ENCODE peak calls at places on chromosomes 3 and 15, in seven cellular contexts. B, R, V, L, X, N and Q are unnamed samples.

GRCh38 chr3:43581343-43581742 is 40.5 kb downstream of the ANO10 start:
- DNase-seq in L (no peak), V (no peak), X (peak), R (no peak), N (no peak), B (no peak), Q (no peak)

GRCh38 chr3:157174265-157174615 is 14.3 kb upstream of the CCNL1 start:
- DNase-seq in X (peak), L (peak), R (no peak), B (no peak), N (peak), V (no peak), Q (peak)

GRCh38 chr3:192422998-192423349 is 304.4 kb downstream of the FGF12 start:
- DNase-seq in B (no peak), N (no peak), V (peak), R (no peak), L (no peak), X (peak), Q (peak)

GRCh38 chr3:18098960-18099587 is 326.1 kb downstream of the SATB1 start:
- DNase-seq in X (no peak), V (peak), R (no peak), L (no peak), B (no peak), N (no peak), Q (peak)

GRCh38 chr3:185631108-185631507 is 45.0 kb downstream of the SENP2 start:
- DNase-seq in X (peak), V (peak), B (no peak), R (no peak), N (no peak), L (no peak), Q (no peak)

GRCh38 chr3:111901617-111902016 is 42.6 kb downstream of the PHLDB2 start:
- DNase-seq in R (no peak), X (no peak), L (no peak), B (no peak), N (no peak), V (no peak), Q (no peak)

GRCh38 chr15:45116482-45117326 is 2.6 kb downstream of the DUOXA2 start:
- DNase-seq in L (no peak), X (no peak), B (no peak), N (peak), R (no peak), V (no peak), Q (no peak)

GRCh38 chr3:189490749-189491148 is 140.4 kb upstream of the TP63 start:
- DNase-seq in R (no peak), N (no peak), L (no peak), X (no peak), B (no peak), V (no peak), Q (no peak)

GRCh38 chr3:133280591-133280990 is 119.3 kb upstream of the BFSP2 start:
- DNase-seq in L (no peak), V (no peak), N (no peak), X (no peak), R (no peak), B (no peak), Q (peak)

GRCh38 chr3:32996755-32997091 is 45.3 kb downstream of the CCR4 start:
- DNase-seq in V (peak), N (no peak), B (no peak), L (no peak), R (no peak), X (no peak), Q (no peak)

GRCh38 chr15:59313703-59314332 is 58.9 kb downstream of the MYO1E start:
- DNase-seq in B (no peak), R (no peak), X (no peak), L (no peak), V (no peak), N (peak), Q (peak)

GRCh38 chr3:4805662-4806061 is 173.6 kb upstream of the BHLHE40 start:
- DNase-seq in V (no peak), B (no peak), L (no peak), R (no peak), N (no peak), X (no peak), Q (no peak)

GRCh38 chr15:89419370-89419984 is 76.9 kb downstream of the RHCG start:
- DNase-seq in R (no peak), X (peak), V (peak), N (no peak), L (peak), B (no peak), Q (peak)

GRCh38 chr3:32969656-32970055 is 18.2 kb downstream of the CCR4 start:
- DNase-seq in L (no peak), V (no peak), B (no peak), N (no peak), R (no peak), X (no peak), Q (no peak)

GRCh38 chr3:69787436-69788168 is 48.3 kb downstream of the MITF start:
- DNase-seq in L (no peak), V (peak), R (no peak), B (no peak), X (peak), N (no peak), Q (peak)

GRCh38 chr3:62785384-62785783 is 89.8 kb downstream of the CADPS start:
- DNase-seq in N (no peak), L (no peak), B (no peak), R (no peak), V (peak), X (no peak), Q (no peak)

GRCh38 chr3:15768421-15769255 is 29.1 kb downstream of the ANKRD28 start:
- DNase-seq in R (no peak), X (peak), V (peak), L (no peak), B (no peak), N (peak), Q (peak)

GRCh38 chr3:51706788-51707731 is at the start of gene GRM2:
- DNase-seq in B (no peak), X (no peak), R (no peak), N (peak), L (peak), V (peak), Q (peak)

GRCh38 chr3:23017800-23018199 is 185.3 kb upstream of the UBE2E2 start:
- DNase-seq in R (no peak), B (no peak), N (no peak), L (no peak), V (no peak), X (peak), Q (no peak)

GRCh38 chr3:31536417-31536991 is 3.8 kb downstream of the STT3B start:
- DNase-seq in X (peak), V (no peak), R (no peak), N (no peak), B (no peak), L (no peak), Q (no peak)

GRCh38 chr3:181687190-181687589 is 24.5 kb upstream of the SOX2 start:
- DNase-seq in X (no peak), L (no peak), B (no peak), N (no peak), R (no peak), V (no peak), Q (no peak)

GRCh38 chr3:184471439-184471838 is 90.1 kb upstream of the EPHB3 start:
- DNase-seq in B (no peak), L (no peak), X (no peak), N (no peak), R (no peak), V (no peak), Q (no peak)

GRCh38 chr15:68447209-68447608 is 15.2 kb upstream of the ITGA11 start:
- DNase-seq in R (no peak), L (no peak), B (no peak), V (no peak), X (no peak), N (no peak), Q (no peak)

GRCh38 chr15:72042865-72043264 is 75.1 kb downstream of the MYO9A start:
- DNase-seq in X (no peak), N (no peak), L (no peak), V (peak), B (no peak), R (no peak), Q (no peak)

GRCh38 chr15:57607570-57608000 is 15.9 kb downstream of the MYZAP start:
- DNase-seq in R (no peak), X (no peak), N (no peak), B (no peak), L (no peak), V (no peak), Q (no peak)

GRCh38 chr3:7207928-7208327 is 347.0 kb downstream of the GRM7 start:
- DNase-seq in V (no peak), X (no peak), B (no peak), N (no peak), R (no peak), L (no peak), Q (no peak)

GRCh38 chr15:64667736-64668161 is 107.6 kb downstream of the RBPMS2 start:
- DNase-seq in N (no peak), X (no peak), R (no peak), V (peak), B (no peak), L (no peak), Q (peak)

GRCh38 chr15:78618064-78618463 is 2.7 kb downstream of the CHRNA3 start:
- DNase-seq in N (no peak), R (no peak), B (no peak), L (no peak), X (no peak), V (no peak), Q (no peak)

GRCh38 chr3:158489181-158489580 is 81.8 kb upstream of the MLF1 start:
- DNase-seq in L (no peak), R (no peak), V (no peak), B (no peak), X (no peak), N (no peak), Q (no peak)

GRCh38 chr3:110493752-110494151 is 577.9 kb upstream of the NECTIN3 start:
- DNase-seq in X (no peak), L (no peak), V (no peak), B (no peak), R (no peak), N (no peak), Q (no peak)

GRCh38 chr3:146544013-146544928 is at the start of gene PLSCR1:
- DNase-seq in X (peak), L (peak), R (peak), V (peak), B (peak), N (peak), Q (peak)

GRCh38 chr3:186315581-186316354 is 46.3 kb downstream of the DGKG start:
- DNase-seq in V (no peak), B (no peak), N (no peak), L (no peak), X (no peak), R (no peak), Q (no peak)

GRCh38 chr3:25904248-25904647 is 114.4 kb downstream of the OXSM start:
- DNase-seq in N (no peak), X (peak), L (no peak), B (no peak), V (peak), R (no peak), Q (no peak)

GRCh38 chr3:11774296-11774877 is 72.3 kb downstream of the TAMM41 start:
- DNase-seq in N (no peak), R (no peak), V (peak), X (peak), B (no peak), L (no peak), Q (peak)

GRCh38 chr3:153667341-153667740 is 453.8 kb upstream of the ARHGEF26 start:
- DNase-seq in X (no peak), L (no peak), R (no peak), B (no peak), N (no peak), V (peak), Q (no peak)

GRCh38 chr3:126106336-126107202 is 22.6 kb upstream of the SLC41A3 start:
- DNase-seq in R (no peak), V (no peak), N (no peak), B (no peak), L (no peak), X (no peak), Q (no peak)

GRCh38 chr3:151974067-151974466 is 100.6 kb downstream of the SUCNR1 start:
- DNase-seq in R (no peak), V (peak), B (no peak), L (no peak), N (no peak), X (no peak), Q (no peak)